ENCODE peak calls at places on chromosomes 5 and 9, in four cellular contexts. One of them, this sample, is unnamed.

GRCh38 chr9:15147471-15147870 is 159.5 kb downstream of the TTC39B start:
- DNase-seq in breast epithelium: no peak
- DNase-seq in endothelial cell: no peak
- DNase-seq in body of pancreas: no peak
- DNase-seq in this sample: no peak

GRCh38 chr5:33526755-33527154 is 86.0 kb downstream of the TARS1 start:
- DNase-seq in breast epithelium: no peak
- DNase-seq in endothelial cell: no peak
- DNase-seq in body of pancreas: peak; percentile 79
- DNase-seq in this sample: no peak

GRCh38 chr5:149488645-149489306 is 62.5 kb downstream of the CSNK1A1 start:
- DNase-seq in breast epithelium: no peak
- DNase-seq in endothelial cell: no peak
- DNase-seq in body of pancreas: no peak
- DNase-seq in this sample: no peak

GRCh38 chr9:75190762-75191161 is 102.4 kb downstream of the OSTF1 start:
- DNase-seq in breast epithelium: no peak
- DNase-seq in endothelial cell: no peak
- DNase-seq in body of pancreas: no peak
- DNase-seq in this sample: no peak

GRCh38 chr9:109113892-109114609 is 5.7 kb downstream of the TMEM245 start:
- DNase-seq in breast epithelium: no peak
- DNase-seq in endothelial cell: no peak
- DNase-seq in body of pancreas: peak; percentile 51
- DNase-seq in this sample: no peak

GRCh38 chr5:71533614-71534013 is 53.5 kb upstream of the MCCC2 start:
- DNase-seq in breast epithelium: no peak
- DNase-seq in endothelial cell: no peak
- DNase-seq in body of pancreas: no peak
- DNase-seq in this sample: no peak

GRCh38 chr9:122158202-122158601 is 1.4 kb downstream of the NDUFA8 start:
- DNase-seq in breast epithelium: no peak
- DNase-seq in endothelial cell: peak; percentile 39
- DNase-seq in body of pancreas: peak; percentile 61
- DNase-seq in this sample: no peak

GRCh38 chr5:113050606-113051391 is 74.2 kb downstream of the DCP2 start:
- DNase-seq in breast epithelium: no peak
- DNase-seq in endothelial cell: no peak
- DNase-seq in body of pancreas: no peak
- DNase-seq in this sample: no peak

GRCh38 chr9:2787065-2787464 is 56.8 kb downstream of the PUM3 start:
- DNase-seq in breast epithelium: no peak
- DNase-seq in endothelial cell: no peak
- DNase-seq in body of pancreas: no peak
- DNase-seq in this sample: peak; percentile 4

GRCh38 chr9:120628207-120628924 is 48.4 kb upstream of the CDK5RAP2 start:
- DNase-seq in breast epithelium: no peak
- DNase-seq in endothelial cell: no peak
- DNase-seq in body of pancreas: no peak
- DNase-seq in this sample: no peak

GRCh38 chr9:93250185-93250584 is 66.2 kb downstream of the WNK2 start:
- DNase-seq in breast epithelium: no peak
- DNase-seq in endothelial cell: no peak
- DNase-seq in body of pancreas: no peak
- DNase-seq in this sample: no peak

GRCh38 chr5:17248999-17249634 is 31.7 kb downstream of the BASP1 start:
- DNase-seq in breast epithelium: no peak
- DNase-seq in endothelial cell: no peak
- DNase-seq in body of pancreas: no peak
- DNase-seq in this sample: peak; percentile 84

GRCh38 chr9:33263936-33264472 is 504 bp downstream of the BAG1 start:
- DNase-seq in breast epithelium: peak; percentile 31
- DNase-seq in endothelial cell: no peak
- DNase-seq in body of pancreas: peak; percentile 53
- DNase-seq in this sample: no peak

GRCh38 chr5:3262451-3262850 is 333.2 kb upstream of the IRX1 start:
- DNase-seq in breast epithelium: no peak
- DNase-seq in endothelial cell: no peak
- DNase-seq in body of pancreas: no peak
- DNase-seq in this sample: no peak

GRCh38 chr9:127224178-127224882 is 40.2 kb upstream of the GARNL3 start:
- DNase-seq in breast epithelium: peak; percentile 94
- DNase-seq in endothelial cell: peak; percentile 91
- DNase-seq in body of pancreas: peak; percentile 94
- DNase-seq in this sample: no peak

GRCh38 chr9:127225747-127226646 is 38.6 kb upstream of the GARNL3 start:
- DNase-seq in breast epithelium: no peak
- DNase-seq in endothelial cell: no peak
- DNase-seq in body of pancreas: no peak
- DNase-seq in this sample: no peak

GRCh38 chr9:127223810-127224177 is 40.8 kb upstream of the GARNL3 start:
- DNase-seq in breast epithelium: peak; percentile 28
- DNase-seq in endothelial cell: peak; percentile 18
- DNase-seq in body of pancreas: peak; percentile 22
- DNase-seq in this sample: no peak

GRCh38 chr9:127223266-127223665 is 41.3 kb upstream of the GARNL3 start:
- DNase-seq in breast epithelium: no peak
- DNase-seq in endothelial cell: no peak
- DNase-seq in body of pancreas: no peak
- DNase-seq in this sample: no peak

GRCh38 chr9:127224883-127225739 is 39.5 kb upstream of the GARNL3 start:
- DNase-seq in breast epithelium: peak; percentile 96
- DNase-seq in endothelial cell: peak; percentile 98
- DNase-seq in body of pancreas: peak; percentile 99
- DNase-seq in this sample: peak; percentile 60
- TF ChIP-seq CTCF in breast epithelium: no peak
- TF ChIP-seq CTCF in endothelial cell: no peak
- TF ChIP-seq CTCF in body of pancreas: no peak
- TF ChIP-seq CTCF in this sample: no peak

DNA sequence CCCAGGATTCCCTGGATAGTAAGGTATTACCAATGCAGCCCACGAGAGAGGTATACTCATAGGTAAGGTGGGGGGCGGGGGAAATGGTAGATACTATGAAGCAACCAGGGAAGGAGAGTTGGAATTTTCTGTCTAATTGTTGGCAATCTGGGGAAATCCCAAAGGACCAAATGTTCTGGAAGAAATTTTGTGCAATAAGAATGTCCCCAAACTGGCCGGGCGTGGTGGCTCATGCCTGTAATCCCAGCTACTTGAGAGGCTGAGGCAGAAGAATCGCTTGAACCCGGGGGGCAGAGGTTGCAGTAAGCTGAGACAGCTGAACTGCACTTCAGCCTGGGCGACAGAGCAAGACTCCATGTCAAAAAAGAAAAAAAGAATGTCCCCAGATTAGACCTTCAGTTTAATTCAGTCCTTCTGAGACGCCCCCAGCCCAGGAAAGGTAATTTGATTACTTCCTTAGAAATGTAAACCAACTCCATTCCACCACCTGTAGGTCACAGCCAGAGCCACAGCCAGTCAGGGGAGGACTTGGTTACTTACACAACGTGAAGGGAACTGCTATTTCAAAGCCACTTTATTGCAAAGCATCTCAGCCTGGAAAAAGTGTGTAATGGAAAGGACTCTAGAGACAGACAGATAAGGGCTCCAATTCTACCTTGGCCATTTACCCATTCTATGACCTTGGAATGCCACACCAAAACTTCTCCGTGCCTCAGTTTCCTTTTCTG is 50.0 kb upstream of the KLF4 start:
- DNase-seq in breast epithelium: no peak
- DNase-seq in endothelial cell: no peak
- DNase-seq in body of pancreas: no peak
- DNase-seq in this sample: no peak
- TF ChIP-seq CTCF in breast epithelium: no peak
- TF ChIP-seq CTCF in endothelial cell: no peak
- TF ChIP-seq CTCF in body of pancreas: no peak
- TF ChIP-seq CTCF in this sample: no peak

GRCh38 chr5:40688127-40688756 is 8.5 kb downstream of the PTGER4 start:
- DNase-seq in breast epithelium: peak; percentile 69
- DNase-seq in endothelial cell: peak; percentile 83
- DNase-seq in body of pancreas: peak; percentile 88
- DNase-seq in this sample: peak; percentile 62
- TF ChIP-seq CTCF in breast epithelium: peak; percentile 45
- TF ChIP-seq CTCF in endothelial cell: peak; percentile 81
- TF ChIP-seq CTCF in body of pancreas: peak; percentile 85
- TF ChIP-seq CTCF in this sample: peak; percentile 76

GRCh38 chr9:34732478-34732877 is 22.5 kb upstream of the CCL21 start:
- DNase-seq in breast epithelium: no peak
- DNase-seq in endothelial cell: no peak
- DNase-seq in body of pancreas: no peak
- DNase-seq in this sample: no peak
- TF ChIP-seq CTCF in breast epithelium: no peak
- TF ChIP-seq CTCF in endothelial cell: no peak
- TF ChIP-seq CTCF in body of pancreas: no peak
- TF ChIP-seq CTCF in this sample: no peak

GRCh38 chr9:70392189-70392588 is 22.3 kb downstream of the KLF9 start:
- DNase-seq in breast epithelium: no peak
- DNase-seq in endothelial cell: no peak
- DNase-seq in body of pancreas: no peak
- DNase-seq in this sample: no peak
- TF ChIP-seq CTCF in breast epithelium: no peak
- TF ChIP-seq CTCF in endothelial cell: no peak
- TF ChIP-seq CTCF in body of pancreas: peak; percentile 8
- TF ChIP-seq CTCF in this sample: no peak

DNA sequence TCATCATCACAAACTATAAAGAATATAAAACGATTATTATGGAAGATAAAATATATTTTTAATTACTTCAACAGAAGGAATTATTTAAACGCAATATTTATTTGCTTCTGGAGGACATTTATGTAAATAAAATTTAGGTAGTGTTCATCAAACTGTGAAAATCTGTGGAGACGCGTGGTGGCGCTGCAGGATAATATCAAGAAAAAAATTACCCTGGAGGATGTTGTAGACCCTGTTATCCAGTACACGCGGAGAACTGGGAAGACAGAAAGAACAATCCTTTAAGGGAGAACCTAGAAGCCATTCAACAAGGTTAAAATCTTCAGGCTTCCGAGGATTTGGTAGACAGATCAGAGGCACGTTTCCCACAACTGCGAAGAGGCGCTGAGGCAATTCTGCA is at the start of gene PCDHB12:
- DNase-seq in breast epithelium: no peak
- DNase-seq in endothelial cell: peak; percentile 11
- DNase-seq in body of pancreas: peak; percentile 48
- DNase-seq in this sample: no peak
- TF ChIP-seq CTCF in breast epithelium: no peak
- TF ChIP-seq CTCF in endothelial cell: peak; percentile 38
- TF ChIP-seq CTCF in body of pancreas: no peak
- TF ChIP-seq CTCF in this sample: no peak

DNA sequence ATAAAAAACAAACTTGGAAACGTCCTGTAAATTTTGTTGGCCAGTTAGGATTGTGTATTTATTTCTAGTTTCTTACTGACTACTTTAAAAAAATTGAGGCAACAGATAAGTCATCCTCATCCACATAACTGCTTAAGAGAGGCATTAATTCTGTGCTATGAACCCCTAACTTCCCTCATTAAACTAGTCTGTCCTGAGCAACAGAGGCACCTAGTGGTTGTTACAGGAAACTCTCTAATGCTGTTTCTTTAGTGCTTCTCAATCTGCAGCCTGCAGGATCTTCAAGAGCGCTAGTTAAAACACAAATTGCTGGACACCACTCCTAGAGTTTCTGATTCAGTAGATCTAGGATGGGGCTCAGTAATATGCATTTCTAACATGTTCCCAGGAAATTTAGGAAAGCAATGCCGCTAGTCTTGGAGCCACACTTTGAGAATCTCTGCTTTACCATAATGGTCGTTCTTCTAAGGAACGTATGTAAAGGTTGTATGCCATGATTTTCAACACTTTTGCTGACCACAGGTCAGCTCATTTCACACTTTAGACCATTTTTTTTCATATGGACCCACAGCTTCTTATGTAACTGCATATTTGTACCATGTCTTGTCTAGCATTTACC is 410.1 kb upstream of the SMARCA2 start:
- DNase-seq in breast epithelium: no peak
- DNase-seq in endothelial cell: peak; percentile 10
- DNase-seq in body of pancreas: no peak
- DNase-seq in this sample: no peak
- TF ChIP-seq CTCF in breast epithelium: no peak
- TF ChIP-seq CTCF in endothelial cell: peak; percentile 60
- TF ChIP-seq CTCF in body of pancreas: peak; percentile 24
- TF ChIP-seq CTCF in this sample: peak; percentile 27

This sample was measured in AG09319.